ENCODE peak calls at places on chromosomes 2 and 18, in five cellular contexts. One of them, this sample, is unnamed.

GRCh38 chr2:145961846-145962245 is 1441.9 kb upstream of the ZEB2 start:
- DNase-seq in K562: no peak
- DNase-seq in HepG2: no peak
- DNase-seq in SK-N-SH: no peak
- DNase-seq in GM12878: no peak
- DNase-seq in this sample: no peak

GRCh38 chr2:199602271-199602895 is 144.6 kb upstream of the SATB2 start:
- DNase-seq in K562: no peak
- DNase-seq in HepG2: peak; percentile 19
- DNase-seq in SK-N-SH: peak; percentile 16
- DNase-seq in GM12878: no peak
- DNase-seq in this sample: peak; percentile 59

GRCh38 chr18:36382854-36383253 is 85.3 kb downstream of the FHOD3 start:
- DNase-seq in K562: no peak
- DNase-seq in HepG2: no peak
- DNase-seq in SK-N-SH: no peak
- DNase-seq in GM12878: no peak
- DNase-seq in this sample: no peak

GRCh38 chr2:180732337-180732736 is 248.1 kb upstream of the UBE2E3 start:
- DNase-seq in K562: no peak
- DNase-seq in HepG2: no peak
- DNase-seq in SK-N-SH: no peak
- DNase-seq in GM12878: no peak
- DNase-seq in this sample: no peak

GRCh38 chr2:206082298-206082843 is 3.6 kb downstream of the INO80D start:
- DNase-seq in K562: no peak
- DNase-seq in HepG2: no peak
- DNase-seq in SK-N-SH: no peak
- DNase-seq in GM12878: no peak
- DNase-seq in this sample: no peak

GRCh38 chr2:62478093-62478580 is 27.9 kb downstream of the TMEM17 start:
- DNase-seq in K562: no peak
- DNase-seq in HepG2: peak; percentile 60
- DNase-seq in SK-N-SH: no peak
- DNase-seq in GM12878: no peak
- DNase-seq in this sample: no peak

GRCh38 chr2:8259106-8259840 is 422.6 kb upstream of the ID2 start:
- DNase-seq in K562: no peak
- DNase-seq in HepG2: no peak
- DNase-seq in SK-N-SH: no peak
- DNase-seq in GM12878: no peak
- DNase-seq in this sample: no peak

GRCh38 chr2:157786663-157787363 is 89.3 kb downstream of the ACVR1 start:
- DNase-seq in K562: peak; percentile 88
- DNase-seq in HepG2: no peak
- DNase-seq in SK-N-SH: no peak
- DNase-seq in GM12878: no peak
- DNase-seq in this sample: no peak

GRCh38 chr2:98148968-98149697 is 62.2 kb downstream of the VWA3B start:
- DNase-seq in K562: no peak
- DNase-seq in HepG2: peak; percentile 71
- DNase-seq in SK-N-SH: no peak
- DNase-seq in GM12878: no peak
- DNase-seq in this sample: peak; percentile 24

GRCh38 chr18:34643982-34644381 is 66.1 kb upstream of the DTNA start:
- DNase-seq in K562: no peak
- DNase-seq in HepG2: no peak
- DNase-seq in SK-N-SH: peak; percentile 12
- DNase-seq in GM12878: no peak
- DNase-seq in this sample: no peak

GRCh38 chr2:144330951-144331651 is 188.8 kb downstream of the ZEB2 start:
- DNase-seq in K562: no peak
- DNase-seq in HepG2: no peak
- DNase-seq in SK-N-SH: peak; percentile 13
- DNase-seq in GM12878: no peak
- DNase-seq in this sample: no peak

GRCh38 chr2:72834561-72834960 is 8.7 kb upstream of the EXOC6B start:
- DNase-seq in K562: no peak
- DNase-seq in HepG2: no peak
- DNase-seq in SK-N-SH: no peak
- DNase-seq in GM12878: no peak
- DNase-seq in this sample: no peak

GRCh38 chr2:8650256-8650655 is 31.6 kb upstream of the ID2 start:
- DNase-seq in K562: no peak
- DNase-seq in HepG2: no peak
- DNase-seq in SK-N-SH: no peak
- DNase-seq in GM12878: no peak
- DNase-seq in this sample: no peak

GRCh38 chr18:25842665-25843064 is 247.7 kb downstream of the SS18 start:
- DNase-seq in K562: no peak
- DNase-seq in HepG2: no peak
- DNase-seq in SK-N-SH: no peak
- DNase-seq in GM12878: no peak
- DNase-seq in this sample: no peak

GRCh38 chr2:7878786-7879515 is 802.9 kb upstream of the ID2 start:
- DNase-seq in K562: no peak
- DNase-seq in HepG2: no peak
- DNase-seq in SK-N-SH: no peak
- DNase-seq in GM12878: no peak
- DNase-seq in this sample: no peak

GRCh38 chr2:55993685-55994084 is 70.1 kb upstream of the EFEMP1 start:
- DNase-seq in K562: no peak
- DNase-seq in HepG2: no peak
- DNase-seq in SK-N-SH: no peak
- DNase-seq in GM12878: no peak
- DNase-seq in this sample: no peak

GRCh38 chr2:119220720-119221301 is 2.8 kb upstream of the STEAP3 start:
- DNase-seq in K562: no peak
- DNase-seq in HepG2: no peak
- DNase-seq in SK-N-SH: no peak
- DNase-seq in GM12878: no peak
- DNase-seq in this sample: no peak

GRCh38 chr18:13446024-13446423 is 227.5 kb downstream of the LDLRAD4 start:
- DNase-seq in K562: no peak
- DNase-seq in HepG2: no peak
- DNase-seq in SK-N-SH: no peak
- DNase-seq in GM12878: no peak
- DNase-seq in this sample: no peak

GRCh38 chr2:110167326-110167955 is 37.4 kb downstream of the NPHP1 start:
- DNase-seq in K562: no peak
- DNase-seq in HepG2: no peak
- DNase-seq in SK-N-SH: no peak
- DNase-seq in GM12878: no peak
- DNase-seq in this sample: no peak

GRCh38 chr2:197388866-197389587 is 45.8 kb downstream of the SF3B1 start:
- DNase-seq in K562: no peak
- DNase-seq in HepG2: no peak
- DNase-seq in SK-N-SH: no peak
- DNase-seq in GM12878: no peak
- DNase-seq in this sample: no peak

GRCh38 chr2:44560352-44560751 is 198.6 kb downstream of the CAMKMT start:
- DNase-seq in K562: no peak
- DNase-seq in HepG2: no peak
- DNase-seq in SK-N-SH: no peak
- DNase-seq in GM12878: no peak
- DNase-seq in this sample: no peak
- TF ChIP-seq JUND in K562: no peak
- TF ChIP-seq JUND in HepG2: no peak
- TF ChIP-seq JUND in SK-N-SH: no peak
- TF ChIP-seq JUND in GM12878: no peak
- TF ChIP-seq JUND in this sample: no peak

DNA sequence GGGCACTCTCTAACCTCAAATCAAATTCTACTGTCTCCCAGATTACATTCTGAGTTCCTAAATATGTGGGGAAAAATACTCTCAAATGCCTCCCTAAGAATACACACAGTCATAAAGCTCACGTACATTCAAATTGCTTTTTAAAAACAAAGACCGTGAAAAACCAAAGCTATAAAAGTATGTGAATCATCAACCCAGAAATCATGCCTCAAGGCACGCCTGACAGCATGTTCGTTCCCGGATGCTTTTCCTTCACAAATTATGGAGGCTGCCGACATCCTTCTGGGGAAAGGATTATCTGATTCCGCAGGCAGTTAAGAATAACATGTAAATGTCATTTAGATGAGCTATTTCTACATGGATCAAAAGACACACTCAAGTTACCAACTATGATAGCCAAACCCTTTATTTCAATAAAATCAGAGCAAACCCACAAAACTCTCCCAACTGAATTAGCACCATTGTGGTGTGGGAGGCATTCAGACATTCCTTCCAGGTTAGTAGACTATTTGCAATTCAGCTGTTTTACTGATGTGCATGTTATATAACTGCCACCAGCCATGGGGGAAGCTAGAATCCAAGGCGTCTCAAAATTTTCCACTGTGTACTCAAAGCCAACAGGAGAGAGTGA is 398.2 kb upstream of the TRIB2 start:
- DNase-seq in K562: no peak
- DNase-seq in HepG2: no peak
- DNase-seq in SK-N-SH: no peak
- DNase-seq in GM12878: no peak
- DNase-seq in this sample: no peak
- H3K4me1 ChIP-seq in K562: peaks cover 3% of the 10 kb centered on the region
- H3K4me1 ChIP-seq in HepG2: no peaks in the 10 kb centered on the region
- H3K4me1 ChIP-seq in SK-N-SH: peaks cover 42% of the 10 kb centered on the region
- H3K4me1 ChIP-seq in GM12878: no peaks in the 10 kb centered on the region
- H3K4me1 ChIP-seq in this sample: no peaks in the 10 kb centered on the region

GRCh38 chr2:233673896-233674295 is 2.2 kb downstream of the UGT1A9 start:
- DNase-seq in K562: no peak
- DNase-seq in HepG2: no peak
- DNase-seq in SK-N-SH: no peak
- DNase-seq in GM12878: no peak
- DNase-seq in this sample: no peak

GRCh38 chr2:233671290-233672161 is at the start of gene UGT1A9:
- DNase-seq in K562: no peak
- DNase-seq in HepG2: no peak
- DNase-seq in SK-N-SH: no peak
- DNase-seq in GM12878: no peak
- DNase-seq in this sample: no peak

GRCh38 chr2:233663911-233664310 is 7.8 kb upstream of the UGT1A9 start:
- DNase-seq in K562: no peak
- DNase-seq in HepG2: no peak
- DNase-seq in SK-N-SH: no peak
- DNase-seq in GM12878: no peak
- DNase-seq in this sample: no peak

GRCh38 chr2:233674314-233674713 is 2.6 kb downstream of the UGT1A9 start:
- DNase-seq in K562: no peak
- DNase-seq in HepG2: no peak
- DNase-seq in SK-N-SH: no peak
- DNase-seq in GM12878: no peak
- DNase-seq in this sample: no peak

DNA sequence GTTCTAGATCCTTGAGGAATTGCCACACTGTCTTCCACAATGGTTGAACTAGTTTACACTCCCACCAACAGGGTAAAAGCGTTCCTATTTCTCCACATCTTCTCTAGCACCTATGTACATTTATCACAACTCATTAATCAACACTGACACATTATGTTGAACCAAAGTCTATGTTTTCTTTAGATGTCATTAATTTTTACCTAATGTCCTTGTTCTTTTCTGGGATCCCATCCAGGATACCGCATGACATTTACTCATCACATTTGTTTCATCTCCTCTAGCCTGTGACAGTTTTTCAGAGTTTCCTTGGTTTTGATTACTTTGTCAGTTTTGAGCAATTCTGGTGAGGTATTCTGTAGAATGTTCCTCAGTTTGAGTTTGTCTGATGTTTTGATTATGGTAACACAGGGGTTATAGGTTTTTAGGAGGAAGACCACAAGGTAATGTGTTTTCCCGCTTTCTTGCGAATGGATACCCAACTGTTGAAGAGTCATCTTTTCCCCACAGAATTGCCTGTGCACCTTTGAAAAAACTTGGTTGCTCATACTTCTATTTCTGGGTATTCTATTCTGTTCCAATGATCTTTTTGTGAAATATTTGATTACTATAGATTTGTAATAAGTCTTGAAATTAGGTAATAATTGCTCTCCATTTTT is 3.0 kb upstream of the UGT1A9 start:
- DNase-seq in K562: no peak
- DNase-seq in HepG2: no peak
- DNase-seq in SK-N-SH: no peak
- DNase-seq in GM12878: no peak
- DNase-seq in this sample: no peak
- TF ChIP-seq ZBTB33 in K562: no peak
- TF ChIP-seq ZBTB33 in HepG2: no peak
- TF ChIP-seq ZBTB33 in SK-N-SH: no peak
- TF ChIP-seq ZBTB33 in GM12878: no peak
- TF ChIP-seq ZBTB33 in this sample: no peak

GRCh38 chr2:102620367-102620766 is 1.0 kb downstream of the SLC9A2 start:
- DNase-seq in K562: no peak
- DNase-seq in HepG2: no peak
- DNase-seq in SK-N-SH: no peak
- DNase-seq in GM12878: no peak
- DNase-seq in this sample: no peak
- TF ChIP-seq JUND in K562: no peak
- TF ChIP-seq JUND in HepG2: no peak
- TF ChIP-seq JUND in SK-N-SH: no peak
- TF ChIP-seq JUND in GM12878: no peak
- TF ChIP-seq JUND in this sample: no peak

GRCh38 chr18:3616744-3617143 is 166.8 kb downstream of the TGIF1 start:
- DNase-seq in K562: no peak
- DNase-seq in HepG2: no peak
- DNase-seq in SK-N-SH: no peak
- DNase-seq in GM12878: no peak
- DNase-seq in this sample: no peak
- H3K4me1 ChIP-seq in K562: peaks cover 41% of the 10 kb centered on the region
- H3K4me1 ChIP-seq in HepG2: peaks cover 87% of the 10 kb centered on the region
- H3K4me1 ChIP-seq in SK-N-SH: peaks cover 4% of the 10 kb centered on the region
- H3K4me1 ChIP-seq in GM12878: no peaks in the 10 kb centered on the region
- H3K4me1 ChIP-seq in this sample: peaks cover 78% of the 10 kb centered on the region